ENCODE peak calls at places on chromosome 1, in seven cellular contexts. H, M, K, X, P, V and E are unnamed samples.

GRCh38 chr1:50268049-50268448 is 155.2 kb downstream of the DMRTA2 start:
- DNase-seq in H (no peak), M (no peak), X (no peak), V (no peak), K (no peak), P (no peak), E (no peak)

GRCh38 chr1:200693327-200693726 is 23.6 kb upstream of the DDX59 start:
- DNase-seq in V (no peak), M (no peak), H (no peak), K (no peak), X (no peak), P (no peak), E (no peak)

GRCh38 chr1:41482001-41482765 is 2.3 kb downstream of the EDN2 start:
- DNase-seq in V (no peak), M (no peak), H (no peak), P (no peak), K (no peak), X (no peak), E (peak)

GRCh38 chr1:165631403-165632151 is 543 bp downstream of the MGST3 start:
- DNase-seq in H (no peak), K (peak), X (peak), P (peak), M (peak), V (peak), E (peak)

GRCh38 chr1:59146651-59147358 is 150.1 kb upstream of the FGGY start:
- DNase-seq in X (no peak), P (no peak), K (peak), V (peak), H (peak), M (peak), E (peak)

GRCh38 chr1:167756760-167757405 is 35.1 kb downstream of the MPZL1 start:
- DNase-seq in V (no peak), P (no peak), H (no peak), K (no peak), M (no peak), X (no peak), E (no peak)

GRCh38 chr1:243268751-243269460 is 13.1 kb downstream of the SDCCAG8 start:
- DNase-seq in H (no peak), K (no peak), P (no peak), M (no peak), V (no peak), X (no peak), E (no peak)

GRCh38 chr1:170671629-170671963 is 7.7 kb downstream of the PRRX1 start:
- DNase-seq in H (no peak), K (no peak), M (no peak), X (no peak), V (no peak), P (no peak), E (no peak)

GRCh38 chr1:203148127-203148526 is 20.6 kb downstream of the ADORA1 start:
- DNase-seq in H (no peak), X (peak), V (no peak), K (no peak), M (no peak), P (no peak), E (no peak)

GRCh38 chr1:198278922-198279321 is 122.1 kb downstream of the NEK7 start:
- DNase-seq in X (no peak), K (no peak), H (no peak), M (no peak), V (no peak), P (no peak), E (no peak)

GRCh38 chr1:183600136-183600535 is 9.9 kb upstream of the NCF2 start:
- DNase-seq in X (no peak), M (peak), V (no peak), H (no peak), K (no peak), P (no peak), E (no peak)